ENCODE peak calls at places on chromosomes 5 and 9, in ten cellular contexts. U is adrenal gland; G is mucosa of descending colon; C is cardiac muscle cell; Z is brain microvascular endothelial cell; B is upper lobe of right lung; W is HCT116; M is CD8-positive, alpha-beta T cell; Y is IMR-90; K is GM23338. J is an unnamed sample. For H3K36me3, the result is how much of the 10 kb centered on the place peaks cover.

GRCh38 chr9:107872457-107873192 is 383.1 kb upstream of the KLF4 start:
- DNase-seq in U (no peak), G (no peak), C (no peak), Z (no peak), B (no peak), W (no peak), M (no peak), Y (no peak), K (peak), J (no peak)

GRCh38 chr9:91122755-91123154 is 239.0 kb downstream of the AUH start:
- DNase-seq in U (no peak), G (no peak), C (no peak), Z (no peak), B (no peak), W (no peak), M (no peak), Y (no peak), K (no peak), J (no peak)

GRCh38 chr5:169795311-169795710 is 158.2 kb downstream of the DOCK2 start:
- DNase-seq in U (no peak), G (no peak), C (no peak), Z (no peak), B (no peak), W (no peak), M (no peak), Y (no peak), K (peak), J (no peak)

GRCh38 chr9:74431467-74431866 is 65.7 kb upstream of the RORB start:
- DNase-seq in U (no peak), G (no peak), C (no peak), Z (no peak), B (no peak), W (no peak), M (no peak), Y (no peak), K (peak), J (no peak)

GRCh38 chr9:107945493-107945892 is 455.9 kb upstream of the KLF4 start:
- DNase-seq in U (no peak), G (no peak), C (no peak), Z (no peak), B (no peak), W (no peak), M (no peak), Y (no peak), K (peak), J (no peak)

GRCh38 chr5:159531554-159532105 is 201.3 kb upstream of the IL12B start:
- DNase-seq in U (no peak), G (no peak), C (no peak), Z (no peak), B (no peak), W (no peak), M (no peak), Y (no peak), K (no peak), J (no peak)

GRCh38 chr9:8724284-8725018 is 924.9 kb upstream of the DMAC1 start:
- DNase-seq in U (peak), G (no peak), C (peak), Z (no peak), B (no peak), W (no peak), M (no peak), Y (no peak), K (no peak), J (no peak)

GRCh38 chr9:96450613-96451544 is 910 bp downstream of the HABP4 start:
- DNase-seq in U (peak), G (peak), C (no peak), Z (peak), B (peak), W (no peak), M (peak), Y (peak), K (peak), J (peak)

GRCh38 chr5:83914199-83914598 is 193.5 kb upstream of the HAPLN1 start:
- DNase-seq in U (no peak), G (no peak), C (peak), Z (no peak), B (no peak), W (no peak), M (no peak), Y (peak), K (no peak), J (no peak)

GRCh38 chr9:110578896-110579752 is at the start of gene SVEP1:
- DNase-seq in U (peak), G (no peak), C (peak), Z (peak), B (peak), W (no peak), M (no peak), Y (peak), K (peak), J (peak)

GRCh38 chr9:94806307-94806893 is 79.9 kb downstream of the AOPEP start:
- DNase-seq in U (no peak), G (no peak), C (no peak), Z (no peak), B (no peak), W (no peak), M (no peak), Y (no peak), K (no peak), J (no peak)

GRCh38 chr5:131792900-131793299 is 3.9 kb downstream of the FNIP1 start:
- DNase-seq in U (no peak), G (no peak), C (peak), Z (no peak), B (no peak), W (no peak), M (no peak), Y (no peak), K (no peak), J (no peak)

DNA sequence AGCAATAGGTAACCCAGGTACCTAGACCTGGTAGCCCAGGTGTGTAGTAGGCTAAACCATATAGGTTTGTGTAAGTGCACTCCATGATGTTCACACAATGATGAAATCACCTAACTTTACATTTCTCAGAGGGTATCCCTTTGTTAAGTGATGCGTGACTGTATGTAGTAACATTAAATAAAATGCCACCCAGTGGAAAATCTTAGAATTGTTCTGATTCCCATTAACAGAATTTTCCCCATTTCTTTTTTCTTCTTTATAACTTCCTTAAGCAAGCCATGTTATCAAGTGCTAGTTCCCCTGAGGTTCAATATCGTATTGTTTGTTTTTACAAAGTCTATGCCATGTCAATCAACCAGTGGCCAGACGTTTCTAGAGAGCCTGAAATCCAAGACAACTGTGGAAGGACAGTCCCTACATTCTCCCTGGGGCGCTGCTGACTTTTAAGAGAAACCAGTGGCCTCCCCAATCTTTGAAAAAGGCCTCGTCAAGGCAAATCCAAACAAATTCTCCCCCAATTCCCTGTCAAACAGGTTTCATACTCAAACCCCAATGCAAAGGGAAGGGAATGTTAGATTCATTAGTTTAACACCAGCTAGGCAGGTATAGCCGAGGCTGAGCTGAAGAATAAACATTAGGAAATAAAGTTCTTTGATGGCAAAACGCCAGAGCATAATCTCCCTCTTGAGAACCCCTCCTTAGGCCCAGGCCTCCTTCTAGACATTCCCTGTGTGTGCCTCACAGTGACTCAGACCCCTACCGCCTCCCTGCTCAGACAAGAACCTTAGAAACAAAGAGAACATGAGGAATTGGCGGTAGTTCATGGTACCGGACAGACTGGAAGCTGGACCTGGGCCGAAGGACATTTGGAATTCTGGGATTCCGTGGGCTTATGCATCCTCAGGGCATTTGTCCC is 198.7 kb downstream of the GNA14 start:
- DNase-seq in U (no peak), G (no peak), C (peak), Z (peak), B (no peak), W (no peak), M (no peak), Y (peak), K (no peak), J (no peak)
- TF ChIP-seq CTCF in U (no peak), G (no peak), C (peak), Z (peak), B (no peak), W (peak), M (no peak), Y (no peak), K (peak), J (no peak)

GRCh38 chr9:134757206-134757975 is 115.8 kb downstream of the COL5A1 start:
- DNase-seq in U (no peak), G (no peak), C (no peak), Z (no peak), B (no peak), W (no peak), M (no peak), Y (no peak), K (no peak), J (no peak)
- H3K36me3 ChIP-seq in U (under half), G (under half), C (under half), Z (half or more), B (under half), W (under half), M (under half), Y (half or more), K (under half), J (under half)

GRCh38 chr5:172455087-172455381 is 709 bp upstream of the SH3PXD2B start:
- DNase-seq in U (no peak), G (no peak), C (no peak), Z (no peak), B (peak), W (no peak), M (no peak), Y (no peak), K (peak), J (no peak)
- H3K4me3 ChIP-seq in U (no peak), G (no peak), C (peak), Z (peak), B (peak), W (peak), M (no peak), Y (peak), K (peak), J (no peak)

GRCh38 chr5:172002840-172003512 is 3.5 kb downstream of the FBXW11 start:
- DNase-seq in U (no peak), G (no peak), C (no peak), Z (no peak), B (no peak), W (no peak), M (no peak), Y (no peak), K (no peak), J (peak)

GRCh38 chr5:171999877-172000276 is 6.6 kb downstream of the FBXW11 start:
- DNase-seq in U (no peak), G (no peak), C (no peak), Z (no peak), B (no peak), W (no peak), M (no peak), Y (no peak), K (peak), J (no peak)

GRCh38 chr5:172003750-172004149 is 2.7 kb downstream of the FBXW11 start:
- DNase-seq in U (no peak), G (no peak), C (peak), Z (no peak), B (no peak), W (no peak), M (no peak), Y (no peak), K (no peak), J (peak)

GRCh38 chr5:172004824-172005237 is 1.6 kb downstream of the FBXW11 start:
- DNase-seq in U (peak), G (no peak), C (peak), Z (no peak), B (no peak), W (no peak), M (no peak), Y (no peak), K (no peak), J (peak)

DNA sequence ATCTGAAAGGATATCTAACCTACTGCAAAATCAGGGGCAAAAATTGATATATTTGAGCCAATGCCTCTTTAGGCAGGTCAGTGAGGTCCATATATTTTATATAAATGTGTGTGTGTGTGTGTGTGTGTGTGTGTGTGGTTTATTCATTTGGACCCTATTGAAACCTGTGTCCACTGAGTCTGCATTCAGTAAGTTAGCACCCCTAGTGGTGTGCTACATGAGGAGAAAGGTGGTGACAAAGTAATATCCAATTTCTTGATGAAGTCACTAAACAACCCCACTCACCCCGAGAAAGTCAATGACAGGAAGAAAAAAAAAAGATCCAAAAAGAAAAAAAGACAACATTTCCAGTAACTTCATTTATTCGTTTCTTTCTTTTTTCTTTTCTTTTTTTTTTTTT is 4.1 kb downstream of the FBXW11 start:
- DNase-seq in U (no peak), G (no peak), C (peak), Z (no peak), B (no peak), W (peak), M (no peak), Y (no peak), K (peak), J (no peak)
- TF ChIP-seq CTCF in U (peak), G (no peak), C (peak), Z (peak), B (peak), W (peak), M (peak), Y (peak), K (peak), J (peak)

GRCh38 chr5:96896285-96896711 is 20.0 kb downstream of the ERAP2 start:
- DNase-seq in U (no peak), G (no peak), C (no peak), Z (no peak), B (no peak), W (no peak), M (no peak), Y (no peak), K (no peak), J (no peak)

GRCh38 chr5:96896806-96897205 is 20.5 kb downstream of the ERAP2 start:
- DNase-seq in U (peak), G (no peak), C (no peak), Z (no peak), B (no peak), W (no peak), M (no peak), Y (no peak), K (no peak), J (peak)

DNA sequence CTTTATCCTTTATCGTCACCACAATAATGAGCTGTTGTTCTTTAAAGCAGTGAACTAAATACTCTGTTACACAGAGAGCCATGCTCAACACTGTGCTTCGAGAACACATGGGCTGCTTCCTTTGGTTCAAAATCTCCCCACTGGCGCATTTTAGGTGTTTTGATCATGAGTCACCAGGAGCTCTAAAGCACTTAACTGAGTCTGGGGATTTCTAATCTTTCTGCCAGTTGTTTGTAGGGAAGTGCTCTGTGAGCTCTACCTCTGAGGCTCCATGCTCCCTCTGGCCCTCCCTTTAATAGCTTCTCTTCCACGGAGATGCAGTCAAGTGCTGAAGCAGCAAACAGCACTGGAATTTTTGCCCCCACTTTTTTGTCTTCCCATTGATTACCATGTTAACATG is 17.0 kb downstream of the ERAP2 start:
- DNase-seq in U (no peak), G (no peak), C (peak), Z (peak), B (no peak), W (no peak), M (no peak), Y (peak), K (no peak), J (no peak)
- H3K36me3 ChIP-seq in U (under half), G (under half), C (under half), Z (under half), B (half or more), W (under half), M (under half), Y (under half), K (under half), J (under half)

DNA sequence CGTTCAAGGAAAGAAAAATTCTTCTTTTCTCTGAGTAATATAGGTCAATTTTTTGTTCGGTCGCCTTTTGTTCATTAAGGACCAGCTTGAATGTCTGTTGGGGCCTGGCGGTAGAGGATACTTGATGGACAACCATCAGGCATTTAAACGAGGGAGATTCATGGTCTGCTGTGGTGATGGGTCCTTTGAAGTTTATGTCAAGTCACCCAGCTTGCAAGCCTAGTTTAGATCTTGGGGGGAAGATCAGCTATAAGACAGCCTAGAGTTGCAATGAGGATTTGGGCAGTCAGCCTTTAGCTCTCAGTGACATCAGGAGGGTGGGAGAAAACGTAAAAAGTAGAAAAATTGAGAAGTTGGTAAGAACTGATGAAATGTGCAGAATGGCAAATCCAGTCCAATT is 80.2 kb upstream of the SPRY4 start:
- DNase-seq in U (no peak), G (no peak), C (no peak), Z (no peak), B (no peak), W (no peak), M (no peak), Y (no peak), K (no peak), J (no peak)
- H3K4me3 ChIP-seq in U (no peak), G (no peak), C (no peak), Z (no peak), B (no peak), W (no peak), M (no peak), Y (no peak), K (no peak), J (no peak)

GRCh38 chr9:306907-307306 is 92.2 kb downstream of the DOCK8 start:
- DNase-seq in U (peak), G (no peak), C (peak), Z (no peak), B (no peak), W (no peak), M (peak), Y (no peak), K (peak), J (no peak)
- TF ChIP-seq CTCF in U (peak), G (no peak), C (no peak), Z (no peak), B (peak), W (peak), M (no peak), Y (no peak), K (peak), J (peak)

DNA sequence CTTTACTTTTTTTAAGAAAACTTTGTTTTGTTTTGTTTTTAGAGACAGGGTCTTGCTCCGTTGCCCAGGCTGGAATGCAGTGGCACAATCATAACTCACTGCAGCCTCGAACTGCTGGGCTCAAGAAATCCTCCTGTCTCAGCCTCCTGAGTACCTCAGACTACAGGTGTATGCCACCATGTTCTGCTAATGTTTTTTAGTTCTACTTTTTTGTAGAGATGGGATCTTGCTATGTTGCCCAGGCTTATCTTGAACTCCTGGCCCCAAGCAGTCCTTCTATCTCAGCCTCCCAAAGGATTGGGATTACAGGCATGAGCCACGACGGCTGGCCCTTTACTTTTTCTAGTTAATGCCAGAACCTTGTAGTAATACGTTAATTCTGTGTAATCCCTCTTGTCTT is 36.0 kb downstream of the IPO11 start:
- DNase-seq in U (no peak), G (no peak), C (no peak), Z (no peak), B (no peak), W (no peak), M (no peak), Y (no peak), K (no peak), J (no peak)
- H3K36me3 ChIP-seq in U (under half), G (under half), C (under half), Z (under half), B (under half), W (under half), M (under half), Y (under half), K (under half), J (under half)